ENCODE peak calls at places on chromosomes 6 and 20, in eight cellular contexts. C is hepatic stellate cell; U is renal cortical epithelial cell; K is foreskin fibroblast; I is stimulated activated CD8-positive, alpha-beta memory T cell treated with anti-CD3 and anti-CD28 coated beads, Interleukin-15, amount 100 ng/mL, for 4 hours; E is AG09309; Q is H9; N is EL. T is an unnamed sample.

GRCh38 chr6:113762611-113763010 is 94.5 kb upstream of the MARCKS start:
- DNase-seq in E (no peak), Q (no peak), I (no peak), K (peak; percentile 44), U (no peak), C (no peak), N (no peak), T (no peak)

GRCh38 chr6:78062993-78063392 is 410.2 kb downstream of the MEI4 start:
- DNase-seq in N (no peak), U (no peak), E (no peak), Q (no peak), C (no peak), K (no peak), I (no peak), T (no peak)

GRCh38 chr6:16243055-16243454 is 4.7 kb downstream of the GMPR start:
- DNase-seq in E (peak; percentile 49), U (peak; percentile 59), C (peak; percentile 34), K (peak; percentile 63), I (no peak), N (peak; percentile 82), Q (no peak), T (peak; percentile 25)

GRCh38 chr6:79669766-79670165 is 38.6 kb downstream of the SH3BGRL2 start:
- DNase-seq in K (no peak), E (no peak), N (no peak), Q (no peak), I (no peak), C (no peak), U (no peak), T (no peak)

GRCh38 chr20:35739294-35740163 is 2.5 kb downstream of the RBM39 start:
- DNase-seq in U (peak; percentile 57), C (no peak), N (peak; percentile 52), Q (no peak), I (no peak), E (peak; percentile 23), K (peak; percentile 51), T (no peak)

GRCh38 chr6:131159578-131159977 is 24.3 kb downstream of the AKAP7 start:
- DNase-seq in K (peak; percentile 87), Q (no peak), E (no peak), I (no peak), U (peak; percentile 78), C (peak; percentile 29), N (peak; percentile 87), T (peak; percentile 45)

GRCh38 chr6:132496519-132497180 is 16.3 kb downstream of the STX7 start:
- DNase-seq in K (no peak), C (no peak), N (no peak), Q (no peak), I (no peak), E (no peak), U (no peak), T (no peak)

GRCh38 chr20:26135325-26136110 is 438.9 kb upstream of the ZNF337 start:
- DNase-seq in U (no peak), N (no peak), Q (no peak), I (no peak), E (no peak), K (no peak), C (no peak), T (no peak)

GRCh38 chr20:17725094-17725835 is 25.5 kb downstream of the BANF2 start:
- DNase-seq in U (no peak), E (no peak), N (no peak), Q (no peak), K (no peak), I (no peak), C (no peak), T (no peak)

GRCh38 chr6:126944512-126944911 is 174.0 kb upstream of the RSPO3 start:
- DNase-seq in N (no peak), E (no peak), Q (no peak), C (no peak), U (no peak), I (no peak), K (peak; percentile 26), T (no peak)